ENCODE peak calls at places on chromosomes 4 and X, in six cellular contexts. V is uterus, O is stomach, N is HCT116, U is GM12878, L is adrenal gland. S is an unnamed sample.

GRCh38 chr4:48033825-48034413 is 17.3 kb downstream of the NIPAL1 start:
- DNase-seq in O (peak), V (no peak), L (no peak), U (no peak), N (peak), S (no peak)

GRCh38 chr4:27594917-27595316 is 734.3 kb downstream of the STIM2 start:
- DNase-seq in O (no peak), N (no peak), U (no peak), L (no peak), V (no peak), S (no peak)

GRCh38 chr4:173167793-173168395 is 717 bp upstream of the GALNT7 start:
- DNase-seq in O (peak), V (no peak), L (no peak), U (no peak), N (peak), S (peak)

GRCh38 chr4:1293531-1293941 is 3.8 kb downstream of the MAEA start:
- DNase-seq in L (peak), V (no peak), N (no peak), O (no peak), U (peak), S (peak)

GRCh38 chr4:81622474-81623198 is 150.9 kb upstream of the RASGEF1B start:
- DNase-seq in V (no peak), L (no peak), U (no peak), N (no peak), O (no peak), S (no peak)

GRCh38 chrX:17580529-17581155 is 156.7 kb upstream of the SCML1 start:
- DNase-seq in V (peak), U (no peak), O (no peak), N (no peak), L (peak), S (no peak)

GRCh38 chrX:39029221-39029620 is 228.0 kb downstream of the MID1IP1 start:
- DNase-seq in O (no peak), V (no peak), L (no peak), U (no peak), N (no peak), S (no peak)

GRCh38 chrX:45710081-45710801 is 509.6 kb upstream of the DIPK2B start:
- DNase-seq in N (peak), O (no peak), L (no peak), V (no peak), U (peak), S (no peak)

GRCh38 chr4:119623025-119623424 is 5.6 kb downstream of the PDE5A start:
- DNase-seq in V (no peak), N (no peak), O (no peak), U (no peak), L (no peak), S (no peak)

GRCh38 chr4:99201687-99202086 is 17.4 kb downstream of the ADH6 start:
- DNase-seq in O (no peak), U (no peak), L (no peak), V (no peak), N (no peak), S (no peak)

GRCh38 chr4:121336706-121337105 is 44.1 kb downstream of the QRFPR start:
- DNase-seq in N (no peak), U (no peak), V (no peak), O (no peak), L (no peak), S (no peak)

GRCh38 chrX:15043538-15043937 is 170.3 kb downstream of the MOSPD2 start:
- DNase-seq in V (no peak), N (no peak), U (peak), L (no peak), O (no peak), S (no peak)

GRCh38 chr4:145904413-145905177 is 34.0 kb downstream of the ZNF827 start:
- DNase-seq in N (no peak), O (no peak), U (no peak), V (no peak), L (no peak), S (no peak)

GRCh38 chrX:110418220-110418856 is 59.7 kb downstream of the RTL9 start:
- DNase-seq in L (peak), N (no peak), O (peak), U (no peak), V (peak), S (no peak)

GRCh38 chr4:90120815-90121214 is 6.4 kb upstream of the CCSER1 start:
- DNase-seq in U (no peak), O (no peak), N (no peak), L (no peak), V (no peak), S (no peak)

GRCh38 chrX:10797493-10797892 is 177.1 kb upstream of the MID1 start:
- DNase-seq in O (no peak), V (no peak), L (no peak), U (no peak), N (no peak), S (no peak)

GRCh38 chr4:52051213-52051614 is at the start of gene SPATA18:
- DNase-seq in N (no peak), U (no peak), L (peak), O (peak), V (no peak), S (peak)

GRCh38 chr4:38157592-38157991 is 197.4 kb downstream of the PTTG2 start:
- DNase-seq in O (peak), L (no peak), N (no peak), U (no peak), V (no peak), S (no peak)

GRCh38 chrX:78979789-78980464 is 34.7 kb downstream of the P2RY10 start:
- DNase-seq in O (no peak), L (no peak), N (no peak), V (no peak), U (peak), S (no peak)

GRCh38 chr4:86223472-86223871 is 136.4 kb downstream of the MAPK10 start:
- DNase-seq in V (no peak), U (no peak), O (no peak), N (peak), L (no peak), S (no peak)

GRCh38 chr4:2266181-2266580 is 4.3 kb upstream of the MXD4 start:
- DNase-seq in U (no peak), N (no peak), L (peak), O (peak), V (peak), S (no peak)

GRCh38 chr4:112514079-112514448 is 1.9 kb downstream of the NEUROG2 start:
- DNase-seq in V (no peak), L (no peak), O (no peak), U (no peak), N (no peak), S (no peak)

GRCh38 chr4:148926861-148927260 is 484.6 kb upstream of the NR3C2 start:
- DNase-seq in N (no peak), O (peak), L (no peak), U (no peak), V (no peak), S (no peak)

GRCh38 chr4:182645511-182645910 is 271.7 kb downstream of the DCTD start:
- DNase-seq in N (no peak), O (no peak), U (no peak), L (no peak), V (no peak), S (no peak)

GRCh38 chr4:95393821-95394220 is 155.0 kb downstream of the UNC5C start:
- DNase-seq in U (no peak), V (no peak), O (no peak), N (no peak), L (no peak), S (no peak)

GRCh38 chr4:40865696-40866095 is 115.9 kb downstream of the NSUN7 start:
- DNase-seq in O (no peak), N (no peak), L (no peak), U (no peak), V (no peak), S (no peak)

GRCh38 chr4:87465739-87466366 is 43.5 kb downstream of the NUDT9 start:
- DNase-seq in N (peak), U (peak), O (no peak), L (no peak), V (no peak), S (no peak)

GRCh38 chrX:19303216-19303880 is 40.4 kb upstream of the PDHA1 start:
- DNase-seq in O (no peak), N (no peak), V (peak), L (no peak), U (no peak), S (no peak)

GRCh38 chr4:105471566-105472176 is 2.2 kb downstream of the PPA2 start:
- DNase-seq in V (peak), N (peak), L (peak), O (peak), U (peak), S (peak)

GRCh38 chr4:105474110-105474518 is 252 bp upstream of the PPA2 start:
- DNase-seq in U (no peak), N (no peak), L (peak), O (peak), V (peak), S (no peak)

GRCh38 chr4:105472871-105473339 is 957 bp downstream of the PPA2 start:
- DNase-seq in L (no peak), O (no peak), V (no peak), N (no peak), U (peak), S (no peak)

DNA sequence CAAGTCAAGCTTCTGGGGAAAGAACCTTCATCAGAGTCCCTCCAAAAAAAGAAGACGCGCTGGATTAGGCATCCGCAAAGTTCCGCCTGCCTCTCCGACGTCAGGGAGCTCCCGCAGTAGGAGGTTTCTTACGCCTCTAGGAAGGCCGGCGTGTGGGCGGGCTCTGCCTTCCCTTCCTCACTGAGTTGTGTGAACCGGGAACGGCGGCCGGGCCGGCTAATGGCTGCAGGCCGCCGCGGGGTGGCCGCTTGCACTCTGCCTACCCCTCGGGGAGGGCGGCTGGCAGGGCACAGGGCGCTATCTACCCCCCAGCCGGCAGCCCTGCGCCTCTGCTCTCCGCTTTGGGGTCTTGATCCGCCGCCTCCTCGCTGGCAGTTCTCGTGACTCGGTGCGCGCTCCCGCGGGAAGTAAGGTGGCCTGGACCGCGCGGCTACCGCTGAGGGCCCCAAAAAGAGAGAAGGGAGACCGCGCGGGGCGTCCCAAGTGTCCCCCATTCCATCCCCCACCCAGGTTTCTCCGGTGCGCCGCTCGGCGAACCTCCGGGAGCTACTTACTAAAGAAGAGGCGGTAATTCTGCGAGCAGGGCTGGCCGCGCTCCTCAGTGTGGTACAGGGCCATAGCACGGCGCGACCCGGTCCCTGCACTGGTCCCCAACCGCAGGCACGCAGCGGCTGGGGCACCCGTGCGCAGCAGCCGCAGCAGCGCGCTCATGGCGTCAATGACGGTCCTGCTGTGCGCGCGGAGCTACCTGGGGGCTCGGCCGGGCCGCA is at the start of gene PPA2:
- DNase-seq in L (peak), U (peak), O (peak), V (peak), N (peak), S (peak)
- TF ChIP-seq POLR2A in L (peak), U (peak), O (no peak), V (peak), N (peak), S (peak)

GRCh38 chrX:47361538-47362511 is 8.6 kb upstream of the ZNF157 start:
- DNase-seq in O (peak), N (peak), V (peak), U (peak), L (peak), S (peak)
- TF ChIP-seq POLR2A in O (no peak), N (no peak), V (no peak), U (no peak), L (peak), S (no peak)

GRCh38 chrX:129905787-129906580 is at the start of gene UTP14A:
- DNase-seq in L (peak), O (peak), U (peak), V (peak), N (peak), S (peak)
- TF ChIP-seq POLR2A in L (peak), O (no peak), U (peak), V (peak), N (peak), S (no peak)

GRCh38 chrX:71068052-71068918 is at the start of gene SNX12:
- DNase-seq in L (peak), U (peak), O (peak), V (peak), N (peak), S (peak)
- TF ChIP-seq POLR2A in L (peak), U (peak), O (no peak), V (peak), N (peak), S (no peak)

S was measured in spleen.